ENCODE peak calls at places on chromosomes 2 and 18, in ten cellular contexts. Z, J, I, X, F, K, Y, G, B and E are unnamed samples.

GRCh38 chr2:66095820-66096219 is 339.1 kb upstream of the MEIS1 start:
- DNase-seq in Z (no peak), J (no peak), I (no peak), X (no peak), F (no peak), K (no peak), Y (no peak), G (no peak), B (no peak), E (no peak)

GRCh38 chr2:171747371-171747770 is 60.1 kb downstream of the DYNC1I2 start:
- DNase-seq in Z (no peak), J (no peak), I (no peak), X (no peak), F (no peak), K (no peak), Y (no peak), G (no peak), B (no peak), E (no peak)

GRCh38 chr2:23363831-23364230 is 21.1 kb upstream of the KLHL29 start:
- DNase-seq in Z (no peak), J (no peak), I (no peak), X (no peak), F (no peak), K (no peak), Y (no peak), G (peak; percentile 67), B (peak; percentile 32), E (no peak)

GRCh38 chr2:174522553-174522952 is 35.7 kb upstream of the GPR155 start:
- DNase-seq in Z (no peak), J (no peak), I (no peak), X (peak; percentile 33), F (no peak), K (no peak), Y (peak; percentile 44), G (no peak), B (no peak), E (no peak)

GRCh38 chr2:121721926-121722325 is 14.7 kb downstream of the NIFK start:
- DNase-seq in Z (peak; percentile 84), J (no peak), I (peak; percentile 70), X (peak; percentile 83), F (no peak), K (peak; percentile 52), Y (peak; percentile 85), G (no peak), B (peak; percentile 92), E (no peak)

GRCh38 chr2:70974592-70974991 is 3.8 kb upstream of the ANKRD53 start:
- DNase-seq in Z (peak; percentile 75), J (no peak), I (no peak), X (no peak), F (no peak), K (no peak), Y (no peak), G (no peak), B (no peak), E (no peak)

GRCh38 chr2:209473930-209474419 is 50.1 kb downstream of the MAP2 start:
- DNase-seq in Z (no peak), J (no peak), I (peak; percentile 87), X (peak; percentile 97), F (no peak), K (peak; percentile 98), Y (peak; percentile 99), G (no peak), B (peak; percentile 88), E (no peak)

GRCh38 chr2:233221378-233222063 is 30.0 kb upstream of the ATG16L1 start:
- DNase-seq in Z (no peak), J (no peak), I (no peak), X (peak; percentile 73), F (peak; percentile 86), K (no peak), Y (no peak), G (no peak), B (no peak), E (no peak)

GRCh38 chr2:134231965-134232340 is 21.9 kb upstream of the MGAT5 start:
- DNase-seq in Z (no peak), J (no peak), I (peak; percentile 54), X (peak; percentile 30), F (no peak), K (peak; percentile 51), Y (peak; percentile 59), G (no peak), B (peak; percentile 24), E (no peak)

GRCh38 chr18:5309888-5310470 is 14.5 kb upstream of the ZBTB14 start:
- DNase-seq in Z (no peak), J (peak; percentile 37), I (no peak), X (no peak), F (no peak), K (no peak), Y (no peak), G (no peak), B (no peak), E (no peak)

GRCh38 chr2:121185571-121186074 is 99.4 kb downstream of the TFCP2L1 start:
- DNase-seq in Z (peak; percentile 87), J (no peak), I (no peak), X (peak; percentile 18), F (no peak), K (peak; percentile 59), Y (peak; percentile 2), G (no peak), B (peak; percentile 96), E (no peak)

GRCh38 chr2:236341066-236341465 is 76.9 kb upstream of the ASB18 start:
- DNase-seq in Z (peak; percentile 76), J (no peak), I (no peak), X (no peak), F (no peak), K (no peak), Y (no peak), G (no peak), B (no peak), E (no peak)

GRCh38 chr2:149645391-149645790 is 57.8 kb upstream of the MMADHC start:
- DNase-seq in Z (no peak), J (no peak), I (peak; percentile 36), X (peak; percentile 53), F (no peak), K (peak; percentile 32), Y (peak; percentile 42), G (no peak), B (no peak), E (no peak)

GRCh38 chr2:120589782-120590608 is 145.7 kb upstream of the GLI2 start:
- DNase-seq in Z (no peak), J (no peak), I (peak; percentile 94), X (peak; percentile 100), F (no peak), K (peak; percentile 95), Y (peak; percentile 98), G (no peak), B (peak; percentile 78), E (no peak)

GRCh38 chr2:75605770-75606535 is 40.6 kb upstream of the MRPL19 start:
- DNase-seq in Z (no peak), J (no peak), I (peak; percentile 94), X (peak; percentile 91), F (no peak), K (peak; percentile 97), Y (peak; percentile 95), G (no peak), B (peak; percentile 95), E (no peak)
- TF ChIP-seq CTCF in Z (no peak), J (no peak), I (peak; percentile 69), X (peak; percentile 40), F (no peak), K (peak; percentile 40), Y (peak; percentile 58), G (no peak), B (peak; percentile 17), E (no peak)

GRCh38 chr2:227888289-227888688 is 16.9 kb downstream of the DAW1 start:
- DNase-seq in Z (no peak), J (no peak), I (no peak), X (no peak), F (no peak), K (no peak), Y (no peak), G (no peak), B (no peak), E (no peak)

GRCh38 chr2:227891673-227892072 is 20.2 kb downstream of the DAW1 start:
- DNase-seq in Z (no peak), J (no peak), I (no peak), X (no peak), F (no peak), K (no peak), Y (no peak), G (no peak), B (no peak), E (no peak)

GRCh38 chr2:227889336-227889735 is 17.9 kb downstream of the DAW1 start:
- DNase-seq in Z (no peak), J (no peak), I (no peak), X (no peak), F (no peak), K (no peak), Y (no peak), G (no peak), B (peak; percentile 78), E (no peak)

GRCh38 chr2:227890495-227891079 is 19.2 kb downstream of the DAW1 start:
- DNase-seq in Z (no peak), J (no peak), I (no peak), X (peak; percentile 82), F (peak; percentile 45), K (peak; percentile 68), Y (peak; percentile 79), G (no peak), B (peak; percentile 42), E (no peak)
- TF ChIP-seq CTCF in Z (no peak), J (no peak), I (peak; percentile 29), X (peak; percentile 50), F (no peak), K (peak; percentile 39), Y (peak; percentile 53), G (peak; percentile 85), B (peak; percentile 46), E (no peak)

DNA sequence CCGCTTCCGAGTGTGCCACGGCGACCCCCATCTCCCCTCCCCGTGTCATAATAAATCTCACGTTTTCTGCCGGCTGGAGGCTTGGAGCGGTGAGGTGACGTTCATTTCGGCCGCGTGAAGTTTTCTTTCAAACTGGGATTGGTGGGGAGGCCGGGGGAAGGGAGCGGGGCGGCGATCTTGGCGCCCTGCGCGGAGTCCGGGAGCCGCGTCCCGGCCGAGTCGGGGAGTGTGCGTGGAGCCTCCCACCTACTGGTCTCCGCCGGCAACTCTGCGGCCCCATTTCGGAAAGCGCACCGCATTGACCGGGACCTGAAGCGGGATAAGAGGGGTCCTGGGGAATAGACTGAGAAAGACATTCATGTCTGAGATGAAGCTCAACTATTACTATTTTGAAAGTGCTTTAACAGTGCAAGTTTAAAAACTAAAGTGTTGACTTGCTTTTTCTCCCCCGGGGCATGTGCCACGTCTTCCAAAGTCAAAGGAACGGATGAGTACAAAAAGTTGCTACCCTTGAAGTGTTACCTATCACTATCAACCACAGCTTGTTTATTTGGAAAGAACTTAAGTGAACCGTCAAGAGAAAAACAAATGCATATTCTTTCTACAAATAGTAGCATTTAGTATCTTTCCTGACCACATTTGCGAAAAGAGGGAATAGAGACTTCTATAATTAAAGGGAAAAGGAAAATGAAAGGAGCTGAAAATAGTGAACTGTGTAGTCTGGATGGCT is 818 bp upstream of the IKZF2 start:
- DNase-seq in Z (peak; percentile 91), J (no peak), I (peak; percentile 68), X (peak; percentile 80), F (peak; percentile 39), K (peak; percentile 85), Y (peak; percentile 91), G (peak; percentile 51), B (peak; percentile 71), E (peak; percentile 32)
- TF ChIP-seq CTCF in Z (no peak), J (no peak), I (peak; percentile 67), X (peak; percentile 39), F (no peak), K (peak; percentile 57), Y (peak; percentile 53), G (peak; percentile 43), B (peak; percentile 5), E (no peak)

DNA sequence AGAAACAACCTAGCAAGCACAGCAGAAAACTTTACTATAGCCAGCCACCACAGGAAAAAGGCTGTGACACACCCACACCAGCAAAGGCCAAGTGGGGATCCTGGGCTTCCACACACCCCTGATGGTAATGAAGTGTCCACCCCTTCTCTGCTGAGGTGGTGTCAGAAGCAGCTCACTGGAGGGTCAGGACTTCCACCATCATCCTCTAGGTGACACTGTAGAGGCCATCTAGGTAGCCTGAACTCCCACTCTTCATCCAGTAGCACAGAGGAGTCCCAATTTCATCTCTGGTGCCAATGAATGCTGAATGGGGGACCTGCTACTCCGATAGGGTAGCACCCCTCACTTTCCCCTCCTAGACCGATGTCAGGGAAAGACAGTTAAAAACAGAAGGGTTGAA is 1544.4 kb downstream of the LRP1B start:
- DNase-seq in Z (no peak), J (peak; percentile 42), I (peak; percentile 14), X (peak; percentile 26), F (no peak), K (no peak), Y (peak; percentile 38), G (peak; percentile 4), B (peak; percentile 27), E (no peak)
- TF ChIP-seq CTCF in Z (no peak), J (peak; percentile 38), I (peak; percentile 70), X (peak; percentile 53), F (no peak), K (peak; percentile 52), Y (peak; percentile 66), G (peak; percentile 52), B (peak; percentile 55), E (no peak)